ENCODE peak calls at places on chromosomes 6 and 20, in six cellular contexts. P is fibroblast of lung, Z is aorta, Q is Peyer's patch, C is uterus, O is heart left ventricle. G is an unnamed sample.

GRCh38 chr6:159062564-159062945 is 17.8 kb upstream of the TAGAP start:
- DNase-seq in P (no peak), Z (no peak), Q (peak), C (no peak), O (no peak), G (no peak)

GRCh38 chr6:103784117-103784516 is 1075.6 kb downstream of the HACE1 start:
- DNase-seq in P (no peak), Z (no peak), Q (no peak), C (no peak), O (no peak), G (no peak)

GRCh38 chr20:1160991-1161390 is 23.8 kb downstream of the TMEM74B start:
- DNase-seq in P (no peak), Z (no peak), Q (no peak), C (no peak), O (no peak), G (no peak)

GRCh38 chr20:11072982-11073381 is 399.2 kb upstream of the JAG1 start:
- DNase-seq in P (no peak), Z (no peak), Q (no peak), C (no peak), O (no peak), G (no peak)

GRCh38 chr20:57432874-57433491 is 41.8 kb downstream of the RBM38 start:
- DNase-seq in P (peak), Z (no peak), Q (peak), C (no peak), O (peak), G (peak)

GRCh38 chr6:134097114-134097707 is 44.8 kb upstream of the SLC2A12 start:
- DNase-seq in P (peak), Z (no peak), Q (peak), C (peak), O (peak), G (peak)

GRCh38 chr6:52506502-52506875 is 70.4 kb downstream of the TRAM2 start:
- DNase-seq in P (no peak), Z (no peak), Q (no peak), C (no peak), O (no peak), G (no peak)

GRCh38 chr20:36893801-36894200 is 17.9 kb downstream of the TLDC2 start:
- DNase-seq in P (no peak), Z (no peak), Q (no peak), C (no peak), O (no peak), G (no peak)

DNA sequence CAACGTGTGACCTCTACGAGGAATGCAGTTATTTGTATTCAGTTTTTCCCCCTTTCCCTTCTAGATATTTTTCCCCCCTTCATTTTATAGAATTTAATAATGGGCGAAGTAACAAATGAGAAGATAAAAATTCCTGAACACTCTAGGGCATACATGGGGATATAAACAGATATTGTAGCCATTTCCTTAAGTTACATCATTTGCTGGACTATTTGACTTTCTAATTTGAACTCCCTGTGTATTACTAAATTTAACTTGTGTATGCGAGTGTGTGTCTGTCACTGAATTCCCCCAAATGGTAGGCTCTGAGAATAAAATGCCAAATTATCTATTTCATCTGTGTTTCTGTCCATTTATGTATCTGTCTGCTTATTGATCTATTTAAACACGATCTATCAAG is 99.0 kb upstream of the ZFP64 start:
- DNase-seq in P (no peak), Z (no peak), Q (no peak), C (no peak), O (no peak), G (no peak)
- H3K4me3 ChIP-seq in P (no peak), Z (no peak), Q (no peak), C (no peak), O (no peak), G (no peak)

DNA sequence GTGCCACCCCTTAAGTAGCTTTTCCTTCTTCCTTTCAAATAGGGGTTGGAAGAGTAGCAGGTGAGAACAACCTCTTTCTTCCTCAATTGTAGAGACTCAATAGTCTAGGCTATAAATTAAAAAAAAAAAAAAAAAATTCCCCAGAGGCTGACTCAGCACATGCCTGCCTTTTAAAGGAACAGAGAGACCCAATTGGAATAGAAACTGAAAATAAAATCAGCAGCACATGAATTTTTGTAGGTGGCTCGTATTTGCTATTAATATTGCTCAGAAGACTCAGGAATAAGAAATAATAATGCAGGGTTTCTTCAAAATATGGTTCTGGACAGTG is 19.3 kb downstream of the TOP1 start:
- DNase-seq in P (no peak), Z (no peak), Q (no peak), C (no peak), O (no peak), G (no peak)
- H3K4me3 ChIP-seq in P (peak), Z (peak), Q (peak), C (peak), O (peak), G (peak)

DNA sequence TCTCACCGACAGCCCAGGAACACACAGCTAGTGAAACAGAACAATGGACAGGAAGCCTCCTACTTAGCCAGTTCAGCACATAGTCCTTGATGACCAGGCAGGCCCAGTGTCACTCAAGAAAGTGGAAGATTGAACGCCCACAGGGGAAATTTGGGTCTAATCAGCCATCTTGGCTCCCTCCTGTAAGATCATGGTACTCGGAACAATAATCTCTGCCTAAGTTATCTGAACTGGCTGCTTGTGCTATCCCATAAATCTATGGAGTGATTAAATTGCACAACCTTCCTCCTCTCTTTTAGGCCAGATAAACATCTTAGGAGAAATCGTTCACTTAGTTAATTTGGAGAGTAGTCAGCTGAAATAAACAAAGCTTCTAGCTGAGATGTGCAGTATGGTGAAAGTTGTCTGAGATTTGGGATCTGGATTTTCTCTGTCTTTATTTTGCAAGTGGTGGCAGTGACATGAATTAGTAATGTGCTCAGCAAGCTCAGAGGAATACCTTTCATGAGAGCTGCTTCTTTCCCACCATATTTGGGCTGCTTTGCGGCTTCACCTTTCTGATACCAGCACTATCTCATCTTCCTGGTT is 146.9 kb downstream of the MTFR2 start:
- DNase-seq in P (no peak), Z (no peak), Q (no peak), C (peak), O (no peak), G (no peak)
- H3K4me3 ChIP-seq in P (no peak), Z (no peak), Q (no peak), C (no peak), O (no peak), G (no peak)

DNA sequence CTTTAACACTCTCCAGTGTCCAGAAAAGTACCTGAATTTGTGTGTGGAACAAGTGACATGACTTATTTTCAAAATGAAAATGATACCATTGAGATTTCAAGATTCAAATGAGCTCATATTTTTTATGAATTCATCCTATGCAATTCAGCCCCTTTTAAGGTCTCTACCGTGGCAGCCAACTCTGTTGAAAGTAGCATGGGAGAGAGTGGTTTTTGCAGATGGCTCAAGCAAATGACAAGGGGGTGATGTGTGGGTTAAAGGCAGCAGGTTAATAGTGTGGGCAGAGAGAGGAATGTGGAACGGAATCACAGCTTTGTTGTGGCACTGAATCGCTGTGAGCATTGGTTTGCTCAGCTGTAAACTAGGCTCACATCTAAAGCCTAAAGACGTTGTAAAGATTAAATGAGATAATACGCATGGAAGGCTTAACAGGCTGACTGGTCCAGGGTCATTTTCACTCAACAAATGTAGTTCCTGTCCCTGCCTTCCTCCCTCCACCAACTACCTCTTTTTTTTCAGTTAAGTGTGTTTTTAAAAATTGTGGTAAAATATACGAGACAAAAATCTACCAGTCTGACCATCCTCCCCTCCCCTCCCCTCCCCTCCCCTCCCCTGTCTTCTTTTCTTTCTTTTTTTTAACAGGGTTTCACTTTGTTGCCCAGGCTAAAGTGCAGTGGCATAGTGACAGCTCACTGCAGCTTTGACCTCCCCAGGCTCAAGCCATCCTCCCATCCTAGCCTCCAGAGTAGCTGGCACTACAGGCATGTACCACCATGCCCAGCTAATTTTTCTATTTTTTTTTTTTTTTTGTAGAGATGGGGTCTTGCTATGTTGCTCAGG is 114.7 kb upstream of the ZNF217 start:
- DNase-seq in P (peak), Z (no peak), Q (no peak), C (no peak), O (no peak), G (no peak)
- H3K4me3 ChIP-seq in P (peak), Z (no peak), Q (no peak), C (no peak), O (no peak), G (no peak)

G was measured in epithelial cell of esophagus.